ENCODE peak calls at places on chromosomes 1 and 21, in ten cellular contexts. O is A549, G is ovary, R is suprapubic skin, K is H1, U is transverse colon, Z is K562, Y is tibial nerve, X is SK-N-SH, J is HepG2. W is an unnamed sample. For H3K4me1, the result is how much of the 10 kb centered on the place peaks cover.

GRCh38 chr21:42515708-42516502 is 2.3 kb downstream of the SLC37A1 start:
- DNase-seq in O (no peak), G (no peak), R (no peak), K (no peak), U (peak), Z (no peak), Y (no peak), X (no peak), J (no peak), W (no peak)

GRCh38 chr1:50368179-50369007 is 54.9 kb downstream of the DMRTA2 start:
- DNase-seq in O (peak), G (peak), R (no peak), K (no peak), U (peak), Z (peak), Y (no peak), X (peak), J (peak), W (peak)

GRCh38 chr1:151992345-151993083 is 1.1 kb downstream of the S100A10 start:
- DNase-seq in O (peak), G (peak), R (peak), K (peak), U (peak), Z (peak), Y (peak), X (no peak), J (peak), W (peak)

GRCh38 chr1:59072017-59072947 is 224.6 kb upstream of the FGGY start:
- DNase-seq in O (no peak), G (no peak), R (no peak), K (no peak), U (peak), Z (no peak), Y (no peak), X (no peak), J (no peak), W (no peak)

GRCh38 chr1:52927219-52928082 is at the start of gene SCP2:
- DNase-seq in O (peak), G (peak), R (peak), K (no peak), U (peak), Z (peak), Y (peak), X (peak), J (peak), W (peak)

GRCh38 chr1:39293375-39294070 is 89.0 kb downstream of the MACF1 start:
- DNase-seq in O (no peak), G (no peak), R (no peak), K (no peak), U (no peak), Z (no peak), Y (no peak), X (no peak), J (no peak), W (no peak)

GRCh38 chr1:203794764-203795381 is 550 bp upstream of the ZBED6 start:
- DNase-seq in O (no peak), G (no peak), R (no peak), K (no peak), U (no peak), Z (no peak), Y (no peak), X (no peak), J (no peak), W (no peak)

GRCh38 chr1:14108356-14109275 is 408.6 kb downstream of the PRDM2 start:
- DNase-seq in O (no peak), G (no peak), R (no peak), K (no peak), U (no peak), Z (no peak), Y (no peak), X (no peak), J (no peak), W (no peak)

GRCh38 chr1:167054946-167055630 is 35.1 kb downstream of the GPA33 start:
- DNase-seq in O (no peak), G (no peak), R (no peak), K (no peak), U (no peak), Z (no peak), Y (no peak), X (no peak), J (no peak), W (no peak)

GRCh38 chr1:77538956-77539509 is 143.4 kb downstream of the ZZZ3 start:
- DNase-seq in O (peak), G (no peak), R (no peak), K (no peak), U (peak), Z (no peak), Y (no peak), X (no peak), J (peak), W (no peak)

GRCh38 chr1:216223521-216223920 is 199.7 kb downstream of the USH2A start:
- DNase-seq in O (no peak), G (no peak), R (no peak), K (no peak), U (no peak), Z (no peak), Y (no peak), X (no peak), J (no peak), W (no peak)

GRCh38 chr1:14842891-14843290 is 244.4 kb downstream of the KAZN start:
- DNase-seq in O (no peak), G (no peak), R (no peak), K (no peak), U (no peak), Z (no peak), Y (no peak), X (no peak), J (no peak), W (no peak)

GRCh38 chr1:161994153-161994814 is 29.4 kb downstream of the OLFML2B start:
- DNase-seq in O (no peak), G (no peak), R (no peak), K (no peak), U (peak), Z (no peak), Y (no peak), X (peak), J (no peak), W (no peak)

GRCh38 chr1:27233677-27234053 is 767 bp upstream of the WDTC1 start:
- DNase-seq in O (no peak), G (no peak), R (peak), K (no peak), U (peak), Z (peak), Y (no peak), X (no peak), J (no peak), W (no peak)

GRCh38 chr1:155912056-155912536 is 947 bp upstream of the RIT1 start:
- DNase-seq in O (no peak), G (no peak), R (no peak), K (no peak), U (no peak), Z (no peak), Y (no peak), X (no peak), J (no peak), W (peak)

GRCh38 chr1:182484531-182485257 is 34.7 kb downstream of the RGSL1 start:
- DNase-seq in O (no peak), G (no peak), R (no peak), K (peak), U (no peak), Z (no peak), Y (no peak), X (peak), J (no peak), W (no peak)

GRCh38 chr1:165078391-165078790 is 278.1 kb downstream of the LMX1A start:
- DNase-seq in O (no peak), G (no peak), R (no peak), K (no peak), U (no peak), Z (no peak), Y (no peak), X (no peak), J (no peak), W (no peak)

GRCh38 chr1:31382379-31382989 is 9.6 kb upstream of the FABP3 start:
- DNase-seq in O (no peak), G (no peak), R (no peak), K (no peak), U (no peak), Z (no peak), Y (no peak), X (peak), J (no peak), W (no peak)

GRCh38 chr1:93758842-93759515 is 77.3 kb upstream of the BCAR3 start:
- DNase-seq in O (no peak), G (no peak), R (no peak), K (no peak), U (no peak), Z (no peak), Y (no peak), X (peak), J (peak), W (no peak)

GRCh38 chr1:175207971-175208370 is 15.4 kb upstream of the KIAA0040 start:
- DNase-seq in O (no peak), G (no peak), R (no peak), K (no peak), U (no peak), Z (no peak), Y (no peak), X (no peak), J (no peak), W (no peak)

GRCh38 chr1:102837551-102837950 is 270.8 kb downstream of the COL11A1 start:
- DNase-seq in O (no peak), G (no peak), R (no peak), K (no peak), U (no peak), Z (no peak), Y (no peak), X (no peak), J (no peak), W (no peak)

GRCh38 chr1:204377800-204378608 is 18.3 kb upstream of the PLEKHA6 start:
- DNase-seq in O (peak), G (no peak), R (no peak), K (no peak), U (peak), Z (peak), Y (no peak), X (peak), J (peak), W (peak)

GRCh38 chr1:8846263-8846662 is 28.8 kb upstream of the RERE start:
- DNase-seq in O (no peak), G (no peak), R (no peak), K (no peak), U (no peak), Z (peak), Y (no peak), X (no peak), J (no peak), W (no peak)

GRCh38 chr1:108717774-108718316 is 5.1 kb downstream of the FNDC7 start:
- DNase-seq in O (no peak), G (no peak), R (no peak), K (no peak), U (no peak), Z (no peak), Y (no peak), X (no peak), J (no peak), W (no peak)

GRCh38 chr1:222618880-222619321 is 1.0 kb downstream of the MIA3 start:
- DNase-seq in O (no peak), G (peak), R (no peak), K (no peak), U (peak), Z (peak), Y (no peak), X (peak), J (peak), W (no peak)

GRCh38 chr1:67675800-67676199 is 9.2 kb upstream of the GADD45A start:
- DNase-seq in O (no peak), G (no peak), R (no peak), K (no peak), U (no peak), Z (no peak), Y (no peak), X (no peak), J (no peak), W (no peak)

GRCh38 chr1:25616932-25617625 is 488 bp downstream of the MAN1C1 start:
- DNase-seq in O (no peak), G (peak), R (peak), K (no peak), U (no peak), Z (peak), Y (no peak), X (peak), J (no peak), W (no peak)

GRCh38 chr21:35350965-35351364 is 301.9 kb upstream of the RUNX1 start:
- DNase-seq in O (no peak), G (no peak), R (no peak), K (no peak), U (no peak), Z (no peak), Y (no peak), X (no peak), J (no peak), W (no peak)

GRCh38 chr1:111209622-111210021 is 9.2 kb upstream of the DENND2D start:
- DNase-seq in O (no peak), G (no peak), R (no peak), K (no peak), U (no peak), Z (no peak), Y (no peak), X (no peak), J (no peak), W (no peak)

GRCh38 chr1:79353224-79353623 is 346.7 kb upstream of the ADGRL4 start:
- DNase-seq in O (no peak), G (no peak), R (no peak), K (no peak), U (no peak), Z (no peak), Y (no peak), X (peak), J (peak), W (peak)

GRCh38 chr1:10528066-10529014 is 53.6 kb downstream of the PEX14 start:
- DNase-seq in O (peak), G (no peak), R (no peak), K (no peak), U (peak), Z (no peak), Y (no peak), X (no peak), J (no peak), W (peak)

GRCh38 chr21:36059823-36060158 is 535 bp downstream of the SETD4 start:
- DNase-seq in O (peak), G (no peak), R (peak), K (no peak), U (peak), Z (peak), Y (no peak), X (peak), J (no peak), W (peak)

GRCh38 chr1:112061852-112062451 is 72.5 kb upstream of the KCND3 start:
- DNase-seq in O (no peak), G (no peak), R (no peak), K (no peak), U (no peak), Z (no peak), Y (no peak), X (no peak), J (no peak), W (no peak)

GRCh38 chr1:222976453-222976852 is 161.6 kb downstream of the DISP1 start:
- DNase-seq in O (no peak), G (no peak), R (no peak), K (no peak), U (no peak), Z (no peak), Y (no peak), X (no peak), J (no peak), W (no peak)

GRCh38 chr1:241130881-241131280 is 226.1 kb downstream of the RGS7 start:
- DNase-seq in O (no peak), G (no peak), R (no peak), K (no peak), U (no peak), Z (no peak), Y (no peak), X (no peak), J (no peak), W (no peak)

GRCh38 chr1:227918083-227918700 is 29.5 kb downstream of the WNT9A start:
- DNase-seq in O (no peak), G (no peak), R (no peak), K (no peak), U (no peak), Z (no peak), Y (no peak), X (no peak), J (no peak), W (no peak)

GRCh38 chr1:102879439-102879993 is 228.8 kb downstream of the COL11A1 start:
- DNase-seq in O (peak), G (no peak), R (no peak), K (no peak), U (no peak), Z (no peak), Y (no peak), X (no peak), J (peak), W (no peak)

DNA sequence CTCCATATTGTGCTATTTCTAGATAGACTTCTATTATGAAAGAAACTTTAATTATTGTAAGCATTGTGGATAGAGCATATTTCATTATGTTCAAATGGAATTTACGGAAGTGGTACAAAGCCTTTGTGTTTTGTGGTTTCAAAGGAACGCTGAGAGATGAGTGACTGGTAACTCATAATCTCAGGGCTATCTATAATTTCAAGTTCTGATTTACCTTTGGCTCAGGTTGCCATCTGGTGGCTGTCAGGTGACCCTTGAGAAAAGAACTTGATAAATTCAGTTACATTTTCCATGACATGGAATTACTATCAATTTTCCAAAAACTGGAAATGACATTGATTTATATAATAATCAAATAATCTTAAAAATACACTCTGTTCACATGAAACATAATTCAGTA is 12.2 kb downstream of the NTNG1 start:
- DNase-seq in O (no peak), G (no peak), R (no peak), K (no peak), U (no peak), Z (no peak), Y (no peak), X (no peak), J (peak), W (no peak)
- TF ChIP-seq EP300 in O (no peak), G (no peak), R (no peak), K (no peak), U (no peak), Z (no peak), Y (no peak), X (no peak), J (no peak), W (no peak)

GRCh38 chr1:12809933-12810332 is 18.7 kb downstream of the PRAMEF1 start:
- DNase-seq in O (no peak), G (no peak), R (no peak), K (no peak), U (no peak), Z (peak), Y (no peak), X (no peak), J (no peak), W (no peak)
- H3K4me1 ChIP-seq in O (under half), G (under half), R (under half), K (under half), U (under half), Z (under half), Y (under half), X (under half), J (under half), W (under half)

GRCh38 chr1:145997156-145998023 is 1.0 kb upstream of the TXNIP start:
- DNase-seq in O (no peak), G (no peak), R (peak), K (no peak), U (peak), Z (no peak), Y (no peak), X (peak), J (peak), W (peak)

GRCh38 chr1:146001734-146002133 is 5.4 kb upstream of the TXNIP start:
- DNase-seq in O (no peak), G (no peak), R (peak), K (no peak), U (no peak), Z (no peak), Y (no peak), X (no peak), J (no peak), W (no peak)

GRCh38 chr1:145996433-145997155 is at the start of gene TXNIP:
- DNase-seq in O (peak), G (peak), R (peak), K (peak), U (peak), Z (peak), Y (peak), X (peak), J (peak), W (peak)

GRCh38 chr1:145995964-145996432 is 381 bp downstream of the TXNIP start:
- DNase-seq in O (no peak), G (no peak), R (peak), K (no peak), U (no peak), Z (peak), Y (no peak), X (no peak), J (no peak), W (peak)

GRCh38 chr1:145999321-146000024 is 3.1 kb upstream of the TXNIP start:
- DNase-seq in O (no peak), G (peak), R (peak), K (no peak), U (peak), Z (no peak), Y (no peak), X (no peak), J (no peak), W (peak)
- TF ChIP-seq EP300 in O (no peak), G (no peak), R (no peak), K (no peak), U (no peak), Z (no peak), Y (peak), X (no peak), J (no peak), W (no peak)

DNA sequence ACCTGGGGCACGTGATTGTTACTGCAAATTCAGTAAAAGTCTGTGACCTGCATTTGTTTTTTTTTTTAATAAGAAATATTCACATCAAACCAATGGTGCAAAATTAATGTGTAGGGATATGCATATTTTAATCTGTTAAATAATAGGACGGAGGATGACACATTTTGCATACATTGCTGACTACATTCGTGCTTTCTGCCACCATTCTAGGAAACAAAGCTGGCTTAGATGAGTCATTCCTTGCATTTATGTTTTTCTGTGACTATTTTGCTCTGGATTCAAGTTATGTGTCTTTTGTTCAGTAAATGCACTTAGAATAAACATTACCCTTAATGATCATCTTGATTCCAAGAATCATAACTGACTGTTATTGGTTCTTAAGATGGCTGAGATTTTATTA is 23.9 kb upstream of the CYYR1 start:
- DNase-seq in O (no peak), G (no peak), R (no peak), K (no peak), U (no peak), Z (no peak), Y (no peak), X (no peak), J (no peak), W (no peak)
- H3K4me1 ChIP-seq in O (under half), G (under half), R (under half), K (under half), U (under half), Z (under half), Y (under half), X (under half), J (under half), W (under half)

DNA sequence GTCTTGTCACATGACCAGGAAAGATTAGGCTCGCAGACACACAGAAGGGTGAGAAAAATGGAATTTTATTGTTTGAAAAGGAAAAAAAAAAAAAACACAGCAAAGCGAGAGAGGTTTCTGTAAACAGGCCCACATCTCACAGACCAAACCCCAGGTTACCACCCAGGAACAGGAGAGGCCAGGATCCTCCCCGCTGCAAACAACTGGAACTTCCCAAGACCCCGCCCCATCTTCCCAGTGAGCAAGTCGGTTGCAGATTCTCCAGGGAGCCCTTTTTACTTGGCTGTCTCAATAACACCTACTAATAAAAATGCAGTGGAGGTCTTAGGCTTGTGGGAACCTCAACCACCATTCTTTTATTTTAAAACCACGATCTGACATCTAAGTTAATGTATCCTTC is 84.7 kb upstream of the ETS2 start:
- DNase-seq in O (no peak), G (no peak), R (no peak), K (no peak), U (no peak), Z (no peak), Y (no peak), X (no peak), J (no peak), W (no peak)
- TF ChIP-seq EP300 in O (no peak), G (no peak), R (no peak), K (no peak), U (no peak), Z (no peak), Y (no peak), X (no peak), J (no peak), W (no peak)

GRCh38 chr1:2256430-2257244 is 28.5 kb downstream of the SKI start:
- DNase-seq in O (no peak), G (no peak), R (no peak), K (no peak), U (no peak), Z (no peak), Y (no peak), X (no peak), J (no peak), W (no peak)
- H3K4me1 ChIP-seq in O (under half), G (under half), R (half or more), K (under half), U (under half), Z (under half), Y (under half), X (under half), J (half or more), W (half or more)

DNA sequence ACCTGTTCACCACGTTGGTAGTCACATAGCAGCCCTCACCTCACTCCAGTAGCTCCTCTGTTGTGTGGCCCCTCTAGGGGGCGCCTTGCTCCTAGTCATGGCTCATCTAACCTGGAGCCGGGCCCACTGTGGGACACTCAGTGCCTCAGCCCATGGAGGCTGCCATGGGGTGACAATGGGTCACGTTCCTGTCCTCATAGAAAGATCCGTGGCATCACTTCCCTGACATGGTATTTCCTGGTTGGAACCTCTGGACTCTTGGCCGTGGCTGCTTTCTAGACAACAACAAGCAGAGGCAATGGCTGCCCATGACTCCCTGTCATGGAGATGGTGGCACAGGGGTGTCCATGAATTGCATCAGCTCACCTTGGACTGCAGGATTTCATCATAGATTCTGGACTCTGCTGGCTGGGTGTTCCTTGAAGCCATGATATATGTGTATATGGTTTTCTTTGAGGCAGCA is 27.5 kb upstream of the SLAMF6 start:
- DNase-seq in O (no peak), G (no peak), R (no peak), K (peak), U (no peak), Z (peak), Y (no peak), X (no peak), J (no peak), W (no peak)
- TF ChIP-seq EP300 in O (no peak), G (no peak), R (no peak), K (no peak), U (no peak), Z (no peak), Y (no peak), X (no peak), J (no peak), W (no peak)

W was measured in stomach.